ENCODE peak calls at places on chromosomes 11 and 22, in ten cellular contexts. F, A, Z, S, W, B, U, E, P and V are unnamed samples.

GRCh38 chr11:9002920-9003572 is 755 bp downstream of the NRIP3 start:
- DNase-seq in F (no peak), A (no peak), Z (no peak), S (no peak), W (no peak), B (no peak), U (peak), E (no peak), P (no peak), V (peak)

GRCh38 chr11:3228445-3228829 is 3.8 kb downstream of the MRGPRE start:
- DNase-seq in F (no peak), A (no peak), Z (no peak), S (no peak), W (no peak), B (peak), U (no peak), E (no peak), P (no peak), V (no peak)

GRCh38 chr22:45096256-45096907 is 67.3 kb upstream of the NUP50 start:
- DNase-seq in F (peak), A (peak), Z (peak), S (peak), W (peak), B (peak), U (peak), E (no peak), P (peak), V (peak)

GRCh38 chr22:36384766-36385400 is 2.9 kb downstream of the MYH9 start:
- DNase-seq in F (peak), A (no peak), Z (no peak), S (no peak), W (no peak), B (no peak), U (peak), E (no peak), P (no peak), V (peak)

GRCh38 chr11:103892603-103893002 is 143.8 kb upstream of the DDI1 start:
- DNase-seq in F (peak), A (no peak), Z (no peak), S (no peak), W (no peak), B (no peak), U (no peak), E (no peak), P (no peak), V (peak)

GRCh38 chr11:26779466-26779865 is 57.6 kb upstream of the SLC5A12 start:
- DNase-seq in F (no peak), A (no peak), Z (no peak), S (no peak), W (no peak), B (no peak), U (no peak), E (no peak), P (no peak), V (no peak)

GRCh38 chr11:2947744-2948143 is 18.5 kb upstream of the PHLDA2 start:
- DNase-seq in F (no peak), A (no peak), Z (no peak), S (no peak), W (no peak), B (no peak), U (no peak), E (no peak), P (no peak), V (no peak)

GRCh38 chr11:48081151-48082010 is 101.0 kb downstream of the PTPRJ start:
- DNase-seq in F (no peak), A (no peak), Z (no peak), S (peak), W (peak), B (peak), U (no peak), E (peak), P (peak), V (no peak)

GRCh38 chr11:94635072-94635471 is 67.9 kb downstream of the PIWIL4 start:
- DNase-seq in F (no peak), A (no peak), Z (no peak), S (no peak), W (no peak), B (no peak), U (no peak), E (no peak), P (no peak), V (no peak)

GRCh38 chr11:12653729-12654128 is 20.5 kb upstream of the TEAD1 start:
- DNase-seq in F (no peak), A (no peak), Z (no peak), S (no peak), W (no peak), B (no peak), U (peak), E (no peak), P (no peak), V (no peak)

GRCh38 chr22:17339095-17339693 is 30.1 kb upstream of the CECR2 start:
- DNase-seq in F (no peak), A (no peak), Z (no peak), S (peak), W (no peak), B (peak), U (no peak), E (no peak), P (no peak), V (no peak)

DNA sequence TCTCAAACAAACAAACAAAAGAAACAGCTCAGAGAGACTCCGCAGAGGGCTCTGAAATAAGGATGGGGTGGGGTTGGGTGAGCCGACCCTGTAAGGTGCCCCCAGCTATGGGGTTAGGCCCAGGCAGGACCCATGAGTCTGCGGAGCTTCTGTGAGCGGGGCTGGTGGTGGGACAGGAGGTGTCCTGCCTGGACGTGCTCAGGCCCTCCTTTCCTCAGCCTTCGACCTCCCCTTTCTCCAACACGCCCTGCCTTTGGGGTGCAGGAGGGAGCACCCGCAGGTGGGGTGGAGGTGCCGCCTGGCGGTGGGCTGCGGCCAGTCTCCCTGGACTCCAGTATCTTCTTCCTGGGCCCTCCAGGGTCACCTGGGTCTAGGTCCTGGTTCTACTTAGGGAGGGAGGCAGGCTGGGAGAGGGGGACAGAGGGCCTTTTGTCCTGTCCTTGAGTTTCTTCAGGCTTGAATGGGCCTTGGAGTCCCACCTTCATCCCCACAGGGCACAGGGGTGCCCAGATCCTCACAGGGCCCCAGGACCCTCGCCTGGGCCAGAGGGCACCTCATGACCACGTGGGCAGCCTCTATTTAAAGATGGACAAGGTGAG is 12.3 kb downstream of the PRR33 start:
- DNase-seq in F (no peak), A (no peak), Z (no peak), S (no peak), W (no peak), B (peak), U (no peak), E (no peak), P (no peak), V (no peak)
- H3K27ac ChIP-seq in F (no peak), A (no peak), Z (peak), S (peak), W (no peak), B (peak), U (no peak), E (peak), P (peak), V (no peak)

DNA sequence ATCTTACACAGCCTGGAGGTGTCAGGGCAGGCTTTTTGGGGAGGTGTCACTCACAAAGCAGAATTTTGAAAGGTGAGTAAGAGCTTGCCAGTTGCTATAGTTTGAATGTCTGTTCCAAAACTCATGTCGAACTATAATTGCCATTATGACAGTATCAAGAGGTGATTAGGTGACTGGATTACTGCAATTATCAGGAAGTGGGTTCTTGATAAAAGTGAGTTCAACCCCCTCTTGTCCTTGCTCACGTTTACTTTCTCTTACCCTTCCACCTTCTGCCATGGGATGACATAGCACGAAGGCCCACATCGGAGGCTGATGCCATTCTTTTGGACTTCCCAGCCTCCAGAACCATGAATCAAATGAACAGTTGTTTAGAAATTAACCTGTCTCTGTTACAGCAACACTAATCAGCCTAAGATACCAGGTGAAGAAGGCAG is 4.7 kb upstream of the C11orf86 start:
- DNase-seq in F (no peak), A (no peak), Z (no peak), S (no peak), W (no peak), B (no peak), U (no peak), E (no peak), P (no peak), V (no peak)
- H3K27ac ChIP-seq in F (no peak), A (no peak), Z (peak), S (peak), W (no peak), B (no peak), U (no peak), E (peak), P (peak), V (no peak)

GRCh38 chr11:73173755-73174494 is 31.8 kb upstream of the FCHSD2 start:
- DNase-seq in F (no peak), A (no peak), Z (peak), S (peak), W (peak), B (peak), U (no peak), E (peak), P (no peak), V (no peak)
- H3K27ac ChIP-seq in F (no peak), A (no peak), Z (peak), S (peak), W (no peak), B (peak), U (no peak), E (peak), P (no peak), V (no peak)

GRCh38 chr11:131894615-131895544 is 524.5 kb downstream of the NTM start:
- DNase-seq in F (no peak), A (no peak), Z (no peak), S (no peak), W (no peak), B (no peak), U (no peak), E (no peak), P (no peak), V (no peak)

GRCh38 chr11:131893988-131894387 is 523.6 kb downstream of the NTM start:
- DNase-seq in F (no peak), A (no peak), Z (no peak), S (no peak), W (no peak), B (no peak), U (no peak), E (no peak), P (no peak), V (no peak)

GRCh38 chr11:131897247-131897646 is 526.8 kb downstream of the NTM start:
- DNase-seq in F (no peak), A (no peak), Z (no peak), S (no peak), W (no peak), B (no peak), U (no peak), E (no peak), P (no peak), V (no peak)

GRCh38 chr11:131897976-131898375 is 527.6 kb downstream of the NTM start:
- DNase-seq in F (no peak), A (no peak), Z (no peak), S (no peak), W (no peak), B (no peak), U (no peak), E (no peak), P (no peak), V (no peak)

GRCh38 chr11:131895865-131896264 is 525.5 kb downstream of the NTM start:
- DNase-seq in F (no peak), A (no peak), Z (no peak), S (no peak), W (no peak), B (no peak), U (no peak), E (no peak), P (no peak), V (no peak)
- H3K27ac ChIP-seq in F (no peak), A (no peak), Z (no peak), S (no peak), W (no peak), B (no peak), U (no peak), E (no peak), P (no peak), V (no peak)

GRCh38 chr11:128468106-128468505 is 119.3 kb downstream of the ETS1 start:
- DNase-seq in F (no peak), A (no peak), Z (no peak), S (no peak), W (no peak), B (no peak), U (no peak), E (no peak), P (no peak), V (no peak)

GRCh38 chr11:128467610-128468041 is 119.7 kb downstream of the ETS1 start:
- DNase-seq in F (peak), A (no peak), Z (no peak), S (peak), W (peak), B (no peak), U (no peak), E (peak), P (no peak), V (peak)

GRCh38 chr11:128465531-128465930 is 121.8 kb downstream of the ETS1 start:
- DNase-seq in F (no peak), A (no peak), Z (no peak), S (no peak), W (no peak), B (no peak), U (no peak), E (no peak), P (no peak), V (no peak)

GRCh38 chr11:128465946-128466688 is 121.2 kb downstream of the ETS1 start:
- DNase-seq in F (no peak), A (no peak), Z (no peak), S (peak), W (no peak), B (peak), U (no peak), E (no peak), P (no peak), V (no peak)

DNA sequence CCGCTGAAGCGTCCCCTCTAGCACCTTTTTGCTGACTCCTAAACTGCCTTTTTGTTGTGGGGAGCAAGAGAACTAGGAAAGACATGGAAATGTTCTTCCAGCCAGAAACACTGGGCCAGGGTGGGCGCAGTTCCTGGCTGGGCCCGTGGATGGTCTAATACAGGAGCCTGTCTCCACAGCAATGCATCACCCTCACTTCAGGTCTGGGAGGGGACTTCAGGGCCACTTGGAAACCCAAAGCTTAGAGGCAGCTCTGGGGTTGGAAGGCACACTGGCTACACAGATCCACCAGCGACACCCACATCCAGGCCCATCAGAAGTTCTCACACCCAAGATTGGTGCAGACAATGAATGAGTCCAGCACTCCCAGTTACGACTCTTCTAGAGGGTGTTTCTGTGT is 120.3 kb downstream of the ETS1 start:
- DNase-seq in F (no peak), A (no peak), Z (no peak), S (no peak), W (no peak), B (no peak), U (no peak), E (no peak), P (no peak), V (no peak)
- H3K27ac ChIP-seq in F (no peak), A (peak), Z (peak), S (peak), W (no peak), B (peak), U (no peak), E (peak), P (peak), V (peak)

GRCh38 chr11:114709960-114710359 is 31.6 kb downstream of the NXPE2 start:
- DNase-seq in F (no peak), A (no peak), Z (no peak), S (no peak), W (no peak), B (no peak), U (no peak), E (no peak), P (no peak), V (no peak)
- H3K27ac ChIP-seq in F (no peak), A (no peak), Z (no peak), S (no peak), W (no peak), B (no peak), U (no peak), E (no peak), P (no peak), V (no peak)

GRCh38 chr11:119532551-119532950 is 109.6 kb upstream of the THY1 start:
- DNase-seq in F (no peak), A (no peak), Z (no peak), S (no peak), W (no peak), B (no peak), U (no peak), E (no peak), P (no peak), V (no peak)

GRCh38 chr11:119529936-119530335 is 107.0 kb upstream of the THY1 start:
- DNase-seq in F (no peak), A (no peak), Z (no peak), S (no peak), W (no peak), B (no peak), U (no peak), E (no peak), P (no peak), V (no peak)

GRCh38 chr11:119530503-119530902 is 107.5 kb upstream of the THY1 start:
- DNase-seq in F (no peak), A (no peak), Z (no peak), S (no peak), W (no peak), B (no peak), U (no peak), E (no peak), P (no peak), V (no peak)

GRCh38 chr11:119531623-119532022 is 108.7 kb upstream of the THY1 start:
- DNase-seq in F (no peak), A (no peak), Z (no peak), S (no peak), W (no peak), B (no peak), U (no peak), E (no peak), P (no peak), V (no peak)

DNA sequence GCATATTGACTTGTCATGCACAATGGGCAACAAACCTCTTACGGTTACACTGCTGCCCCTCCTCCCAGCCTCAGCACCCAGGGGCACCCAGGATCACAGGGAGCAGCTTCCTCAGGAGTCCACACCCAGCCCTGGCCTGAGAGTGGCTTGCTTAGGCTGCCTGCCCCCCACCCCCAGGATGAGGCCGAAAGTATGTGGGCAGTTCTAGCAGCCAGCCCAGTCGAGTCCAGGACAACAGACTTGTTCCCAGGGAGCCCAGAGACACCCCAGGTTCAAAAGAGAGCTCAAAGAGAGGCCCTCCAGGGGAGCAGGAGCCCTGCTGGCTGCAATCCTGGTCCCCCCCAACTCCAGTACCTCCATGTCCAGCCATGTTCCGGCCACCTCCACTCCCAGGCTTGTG is 108.1 kb upstream of the THY1 start:
- DNase-seq in F (no peak), A (no peak), Z (no peak), S (no peak), W (no peak), B (no peak), U (no peak), E (no peak), P (no peak), V (no peak)
- H3K27ac ChIP-seq in F (no peak), A (no peak), Z (no peak), S (no peak), W (no peak), B (no peak), U (no peak), E (no peak), P (no peak), V (no peak)